ENCODE peak calls at places on chromosomes 12 and 14, in six cellular contexts. F, N, I, M, O and P are unnamed samples.
A peak's percentile ranks its signal among the peaks of the same experiment; 100 is the strongest.

GRCh38 chr12:27981874-27982273 is 9.3 kb upstream of the PTHLH start:
- DNase-seq in O (no peak), N (no peak), F (no peak), I (no peak), M (no peak), P (no peak)

GRCh38 chr12:106000376-106001104 is 138.2 kb downstream of the NUAK1 start:
- DNase-seq in F (no peak), N (no peak), O (no peak), I (no peak), M (no peak), P (no peak)

GRCh38 chr12:75870878-75871277 is 160.7 kb downstream of the PHLDA1 start:
- DNase-seq in O (no peak), F (no peak), N (no peak), I (no peak), M (no peak), P (no peak)

GRCh38 chr14:105477659-105478623 is 3.3 kb downstream of the CRIP2 start:
- DNase-seq in O (peak; percentile 57), M (no peak), F (no peak), N (no peak), I (no peak), P (no peak)

GRCh38 chr12:65536876-65537661 is 258.6 kb downstream of the MSRB3 start:
- DNase-seq in N (no peak), F (no peak), O (peak; percentile 14), M (peak; percentile 93), I (no peak), P (peak; percentile 82)

GRCh38 chr14:72081139-72081538 is 148.9 kb downstream of the RGS6 start:
- DNase-seq in I (no peak), O (no peak), F (no peak), N (no peak), M (no peak), P (no peak)

GRCh38 chr12:109436181-109436546 is 40.9 kb downstream of the KCTD10 start:
- DNase-seq in M (no peak), F (no peak), I (no peak), O (no peak), N (no peak), P (no peak)

GRCh38 chr14:85205875-85206274 is 324.1 kb upstream of the FLRT2 start:
- DNase-seq in I (no peak), F (no peak), M (no peak), O (no peak), N (no peak), P (no peak)

GRCh38 chr12:133204264-133204603 is 22.9 kb downstream of the ZNF268 start:
- DNase-seq in M (no peak), O (no peak), N (no peak), I (no peak), F (no peak), P (no peak)

GRCh38 chr12:121968880-121969279 is 50.5 kb downstream of the CFAP251 start:
- DNase-seq in N (no peak), M (no peak), F (peak; percentile 15), O (no peak), I (no peak), P (no peak)